ENCODE peak calls at places on chromosomes 5 and 9, in four cellular contexts. One of them, this sample, is unnamed.

GRCh38 chr5:65539827-65540226 is 23.1 kb downstream of the CENPK start:
- DNase-seq in mesothelial cell of epicardium: no peak
- DNase-seq in HEK293T: no peak
- DNase-seq in activated T-helper 1 cell treated with anti-CD3 and anti-CD28 coated beads, Interleukin-12 subunit alpha, Interleukin-12 subunit beta, Interleukin-2, Interleukin-4 antibody, amounts not matched to agents 30 ng/mL and 10 ng/mL and 1 ng/mL, durations not matched to agents 14 hours and 24 hours and 36 hours: no peak
- DNase-seq in this sample: peak

GRCh38 chr9:133737071-133737773 is 930 bp downstream of the SARDH start:
- DNase-seq in mesothelial cell of epicardium: no peak
- DNase-seq in HEK293T: no peak
- DNase-seq in activated T-helper 1 cell treated with anti-CD3 and anti-CD28 coated beads, Interleukin-12 subunit alpha, Interleukin-12 subunit beta, Interleukin-2, Interleukin-4 antibody, amounts not matched to agents 30 ng/mL and 10 ng/mL and 1 ng/mL, durations not matched to agents 14 hours and 24 hours and 36 hours: no peak
- DNase-seq in this sample: no peak

GRCh38 chr5:79236970-79237734 is 1.2 kb downstream of the JMY start:
- DNase-seq in HEK293T: peak
- DNase-seq in mesothelial cell of epicardium: peak
- DNase-seq in activated T-helper 1 cell treated with anti-CD3 and anti-CD28 coated beads, Interleukin-12 subunit alpha, Interleukin-12 subunit beta, Interleukin-2, Interleukin-4 antibody, amounts not matched to agents 30 ng/mL and 10 ng/mL and 1 ng/mL, durations not matched to agents 14 hours and 24 hours and 36 hours: peak
- DNase-seq in this sample: peak

GRCh38 chr9:99561435-99562262 is 260.0 kb upstream of the NR4A3 start:
- DNase-seq in activated T-helper 1 cell treated with anti-CD3 and anti-CD28 coated beads, Interleukin-12 subunit alpha, Interleukin-12 subunit beta, Interleukin-2, Interleukin-4 antibody, amounts not matched to agents 30 ng/mL and 10 ng/mL and 1 ng/mL, durations not matched to agents 14 hours and 24 hours and 36 hours: no peak
- DNase-seq in HEK293T: no peak
- DNase-seq in mesothelial cell of epicardium: no peak
- DNase-seq in this sample: no peak

GRCh38 chr5:23216345-23216744 is 291.1 kb upstream of the PRDM9 start:
- DNase-seq in activated T-helper 1 cell treated with anti-CD3 and anti-CD28 coated beads, Interleukin-12 subunit alpha, Interleukin-12 subunit beta, Interleukin-2, Interleukin-4 antibody, amounts not matched to agents 30 ng/mL and 10 ng/mL and 1 ng/mL, durations not matched to agents 14 hours and 24 hours and 36 hours: no peak
- DNase-seq in mesothelial cell of epicardium: no peak
- DNase-seq in HEK293T: no peak
- DNase-seq in this sample: no peak

GRCh38 chr5:83006683-83007283 is 70.4 kb downstream of the TMEM167A start:
- DNase-seq in mesothelial cell of epicardium: no peak
- DNase-seq in activated T-helper 1 cell treated with anti-CD3 and anti-CD28 coated beads, Interleukin-12 subunit alpha, Interleukin-12 subunit beta, Interleukin-2, Interleukin-4 antibody, amounts not matched to agents 30 ng/mL and 10 ng/mL and 1 ng/mL, durations not matched to agents 14 hours and 24 hours and 36 hours: no peak
- DNase-seq in HEK293T: no peak
- DNase-seq in this sample: no peak

GRCh38 chr9:16364347-16364746 is 506.1 kb downstream of the BNC2 start:
- DNase-seq in HEK293T: no peak
- DNase-seq in mesothelial cell of epicardium: no peak
- DNase-seq in activated T-helper 1 cell treated with anti-CD3 and anti-CD28 coated beads, Interleukin-12 subunit alpha, Interleukin-12 subunit beta, Interleukin-2, Interleukin-4 antibody, amounts not matched to agents 30 ng/mL and 10 ng/mL and 1 ng/mL, durations not matched to agents 14 hours and 24 hours and 36 hours: no peak
- DNase-seq in this sample: peak

GRCh38 chr5:181271081-181271480 is 10.1 kb upstream of the TRIM52 start:
- DNase-seq in mesothelial cell of epicardium: no peak
- DNase-seq in activated T-helper 1 cell treated with anti-CD3 and anti-CD28 coated beads, Interleukin-12 subunit alpha, Interleukin-12 subunit beta, Interleukin-2, Interleukin-4 antibody, amounts not matched to agents 30 ng/mL and 10 ng/mL and 1 ng/mL, durations not matched to agents 14 hours and 24 hours and 36 hours: no peak
- DNase-seq in HEK293T: no peak
- DNase-seq in this sample: no peak

GRCh38 chr9:118183571-118183970 is 479.4 kb downstream of the TLR4 start:
- DNase-seq in mesothelial cell of epicardium: no peak
- DNase-seq in HEK293T: no peak
- DNase-seq in activated T-helper 1 cell treated with anti-CD3 and anti-CD28 coated beads, Interleukin-12 subunit alpha, Interleukin-12 subunit beta, Interleukin-2, Interleukin-4 antibody, amounts not matched to agents 30 ng/mL and 10 ng/mL and 1 ng/mL, durations not matched to agents 14 hours and 24 hours and 36 hours: no peak
- DNase-seq in this sample: peak

GRCh38 chr5:139284295-139284694 is 9.2 kb upstream of the MATR3 start:
- DNase-seq in HEK293T: no peak
- DNase-seq in mesothelial cell of epicardium: no peak
- DNase-seq in activated T-helper 1 cell treated with anti-CD3 and anti-CD28 coated beads, Interleukin-12 subunit alpha, Interleukin-12 subunit beta, Interleukin-2, Interleukin-4 antibody, amounts not matched to agents 30 ng/mL and 10 ng/mL and 1 ng/mL, durations not matched to agents 14 hours and 24 hours and 36 hours: no peak
- DNase-seq in this sample: no peak

GRCh38 chr5:169139381-169140125 is 161.4 kb downstream of the SLIT3 start:
- DNase-seq in activated T-helper 1 cell treated with anti-CD3 and anti-CD28 coated beads, Interleukin-12 subunit alpha, Interleukin-12 subunit beta, Interleukin-2, Interleukin-4 antibody, amounts not matched to agents 30 ng/mL and 10 ng/mL and 1 ng/mL, durations not matched to agents 14 hours and 24 hours and 36 hours: no peak
- DNase-seq in mesothelial cell of epicardium: peak
- DNase-seq in HEK293T: no peak
- DNase-seq in this sample: no peak

GRCh38 chr9:98807070-98807810 is at the start of gene GALNT12:
- DNase-seq in mesothelial cell of epicardium: no peak
- DNase-seq in HEK293T: peak
- DNase-seq in activated T-helper 1 cell treated with anti-CD3 and anti-CD28 coated beads, Interleukin-12 subunit alpha, Interleukin-12 subunit beta, Interleukin-2, Interleukin-4 antibody, amounts not matched to agents 30 ng/mL and 10 ng/mL and 1 ng/mL, durations not matched to agents 14 hours and 24 hours and 36 hours: peak
- DNase-seq in this sample: no peak

GRCh38 chr9:131423171-131423581 is 29.3 kb downstream of the PRRC2B start:
- DNase-seq in mesothelial cell of epicardium: peak
- DNase-seq in HEK293T: no peak
- DNase-seq in activated T-helper 1 cell treated with anti-CD3 and anti-CD28 coated beads, Interleukin-12 subunit alpha, Interleukin-12 subunit beta, Interleukin-2, Interleukin-4 antibody, amounts not matched to agents 30 ng/mL and 10 ng/mL and 1 ng/mL, durations not matched to agents 14 hours and 24 hours and 36 hours: no peak
- DNase-seq in this sample: peak

GRCh38 chr9:114258866-114259799 is 63.8 kb upstream of the ORM1 start:
- DNase-seq in HEK293T: no peak
- DNase-seq in mesothelial cell of epicardium: no peak
- DNase-seq in activated T-helper 1 cell treated with anti-CD3 and anti-CD28 coated beads, Interleukin-12 subunit alpha, Interleukin-12 subunit beta, Interleukin-2, Interleukin-4 antibody, amounts not matched to agents 30 ng/mL and 10 ng/mL and 1 ng/mL, durations not matched to agents 14 hours and 24 hours and 36 hours: no peak
- DNase-seq in this sample: no peak

GRCh38 chr5:72246954-72247442 is 73.0 kb downstream of the MRPS27 start:
- DNase-seq in activated T-helper 1 cell treated with anti-CD3 and anti-CD28 coated beads, Interleukin-12 subunit alpha, Interleukin-12 subunit beta, Interleukin-2, Interleukin-4 antibody, amounts not matched to agents 30 ng/mL and 10 ng/mL and 1 ng/mL, durations not matched to agents 14 hours and 24 hours and 36 hours: no peak
- DNase-seq in HEK293T: no peak
- DNase-seq in mesothelial cell of epicardium: no peak
- DNase-seq in this sample: peak

GRCh38 chr9:133515240-133515610 is 9.5 kb downstream of the MYMK start:
- DNase-seq in mesothelial cell of epicardium: no peak
- DNase-seq in HEK293T: no peak
- DNase-seq in activated T-helper 1 cell treated with anti-CD3 and anti-CD28 coated beads, Interleukin-12 subunit alpha, Interleukin-12 subunit beta, Interleukin-2, Interleukin-4 antibody, amounts not matched to agents 30 ng/mL and 10 ng/mL and 1 ng/mL, durations not matched to agents 14 hours and 24 hours and 36 hours: no peak
- DNase-seq in this sample: no peak

GRCh38 chr5:125113328-125113727 is 366.9 kb upstream of the ZNF608 start:
- DNase-seq in mesothelial cell of epicardium: no peak
- DNase-seq in activated T-helper 1 cell treated with anti-CD3 and anti-CD28 coated beads, Interleukin-12 subunit alpha, Interleukin-12 subunit beta, Interleukin-2, Interleukin-4 antibody, amounts not matched to agents 30 ng/mL and 10 ng/mL and 1 ng/mL, durations not matched to agents 14 hours and 24 hours and 36 hours: no peak
- DNase-seq in HEK293T: no peak
- DNase-seq in this sample: no peak

This sample was measured in M059J.